ENCODE peak calls at places on chromosomes 4 and X, in four cellular contexts. S is IMR-90, P is K562, F is H1. E is an unnamed sample.

GRCh38 chrX:102085706-102086105 is 39.8 kb upstream of the TCEAL2 start:
- DNase-seq in S (no peak), P (peak), F (no peak), E (no peak)

GRCh38 chrX:133868687-133869086 is 116.7 kb downstream of the GPC3 start:
- DNase-seq in S (no peak), P (peak), F (no peak), E (no peak)

GRCh38 chrX:100768679-100769338 is 36.9 kb upstream of the SYTL4 start:
- DNase-seq in S (peak), P (peak), F (peak), E (peak)

GRCh38 chrX:24902808-24903207 is 113.0 kb downstream of the ARX start:
- DNase-seq in S (peak), P (no peak), F (no peak), E (no peak)

GRCh38 chrX:101208152-101208905 is 11.3 kb upstream of the DRP2 start:
- DNase-seq in S (peak), P (no peak), F (no peak), E (peak)

GRCh38 chr4:69760455-69760854 is at the start of gene SULT1B1:
- DNase-seq in S (peak), P (no peak), F (no peak), E (no peak)

GRCh38 chrX:109826954-109827708 is 94.1 kb upstream of the ACSL4 start:
- DNase-seq in S (peak), P (no peak), F (no peak), E (no peak)

GRCh38 chr4:183438458-183439113 is 5.8 kb upstream of the CDKN2AIP start:
- DNase-seq in S (peak), P (no peak), F (no peak), E (no peak)

GRCh38 chr4:109079177-109079576 is 223.3 kb downstream of the COL25A1 start:
- DNase-seq in S (peak), P (no peak), F (no peak), E (no peak)

GRCh38 chr4:185215261-185215660 is 5.9 kb downstream of the SNX25 start:
- DNase-seq in S (peak), P (no peak), F (no peak), E (no peak)

GRCh38 chr4:105715692-105716278 is 7.2 kb downstream of the GSTCD start:
- DNase-seq in S (peak), P (peak), F (no peak), E (no peak)

GRCh38 chr4:26978387-26979071 is 117.9 kb downstream of the STIM2 start:
- DNase-seq in S (no peak), P (no peak), F (no peak), E (no peak)

GRCh38 chr4:140944539-140944938 is 188.4 kb upstream of the TBC1D9 start:
- DNase-seq in S (peak), P (no peak), F (no peak), E (no peak)

GRCh38 chrX:150352114-150352513 is 11.0 kb upstream of the MAMLD1 start:
- DNase-seq in S (peak), P (no peak), F (no peak), E (no peak)

GRCh38 chrX:39260965-39261364 is 459.7 kb downstream of the MID1IP1 start:
- DNase-seq in S (no peak), P (no peak), F (no peak), E (no peak)

GRCh38 chrX:39262641-39263040 is 461.4 kb downstream of the MID1IP1 start:
- DNase-seq in S (no peak), P (no peak), F (no peak), E (no peak)

GRCh38 chrX:39261446-39262147 is 460.3 kb downstream of the MID1IP1 start:
- DNase-seq in S (no peak), P (peak), F (no peak), E (no peak)

GRCh38 chrX:39253551-39253950 is 452.3 kb downstream of the MID1IP1 start:
- DNase-seq in S (no peak), P (no peak), F (no peak), E (no peak)

DNA sequence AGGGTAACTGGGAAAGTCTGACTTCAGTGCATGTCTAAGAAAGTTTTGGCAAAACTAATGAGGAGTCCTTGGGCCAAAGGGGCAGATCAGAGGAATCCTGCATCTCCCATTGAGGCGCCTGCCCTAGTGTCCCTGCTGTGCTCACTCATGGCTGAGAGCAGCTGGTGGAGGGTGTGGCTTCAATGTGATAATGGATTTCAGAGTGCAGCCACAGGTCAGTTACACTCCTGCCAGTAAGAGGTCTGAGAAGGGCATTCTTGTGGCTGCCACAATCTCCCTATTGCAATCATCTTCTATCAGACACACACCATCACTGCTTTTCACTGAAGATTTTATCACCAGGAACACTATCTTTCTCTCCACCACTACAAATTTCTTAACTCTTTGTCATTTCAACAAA is 457.1 kb downstream of the MID1IP1 start:
- DNase-seq in S (no peak), P (peak), F (no peak), E (no peak)
- TF ChIP-seq CHD1 in S (no peak), P (no peak), F (no peak), E (no peak)

GRCh38 chrX:30309139-30309571 is at the start of gene NR0B1:
- DNase-seq in S (no peak), P (no peak), F (no peak), E (no peak)
- TF ChIP-seq CHD1 in S (no peak), P (no peak), F (no peak), E (no peak)

GRCh38 chrX:119826399-119826959 is 26.3 kb downstream of the UPF3B start:
- DNase-seq in S (peak), P (no peak), F (no peak), E (no peak)
- TF ChIP-seq CHD1 in S (no peak), P (no peak), F (no peak), E (no peak)

DNA sequence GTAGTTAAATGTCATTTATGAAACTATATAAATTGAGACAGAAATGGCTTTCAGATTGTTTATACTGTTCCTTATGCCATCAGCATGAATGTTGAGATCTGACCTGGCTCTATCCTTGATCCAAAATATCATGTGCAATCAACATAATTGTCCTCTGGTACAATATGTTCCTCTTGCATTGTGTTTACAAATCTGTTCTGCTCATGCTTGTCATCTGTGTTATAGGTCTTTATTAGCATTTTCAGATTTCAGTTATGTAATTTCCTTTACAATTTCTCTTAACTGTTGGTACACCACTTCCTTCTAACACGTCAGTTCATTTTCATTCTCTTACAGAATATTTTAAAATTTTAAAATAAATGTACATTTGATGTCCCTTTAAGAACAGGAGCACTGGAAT is 1.6 kb downstream of the HPGD start:
- DNase-seq in S (no peak), P (no peak), F (no peak), E (no peak)
- TF ChIP-seq CHD1 in S (no peak), P (no peak), F (no peak), E (no peak)

DNA sequence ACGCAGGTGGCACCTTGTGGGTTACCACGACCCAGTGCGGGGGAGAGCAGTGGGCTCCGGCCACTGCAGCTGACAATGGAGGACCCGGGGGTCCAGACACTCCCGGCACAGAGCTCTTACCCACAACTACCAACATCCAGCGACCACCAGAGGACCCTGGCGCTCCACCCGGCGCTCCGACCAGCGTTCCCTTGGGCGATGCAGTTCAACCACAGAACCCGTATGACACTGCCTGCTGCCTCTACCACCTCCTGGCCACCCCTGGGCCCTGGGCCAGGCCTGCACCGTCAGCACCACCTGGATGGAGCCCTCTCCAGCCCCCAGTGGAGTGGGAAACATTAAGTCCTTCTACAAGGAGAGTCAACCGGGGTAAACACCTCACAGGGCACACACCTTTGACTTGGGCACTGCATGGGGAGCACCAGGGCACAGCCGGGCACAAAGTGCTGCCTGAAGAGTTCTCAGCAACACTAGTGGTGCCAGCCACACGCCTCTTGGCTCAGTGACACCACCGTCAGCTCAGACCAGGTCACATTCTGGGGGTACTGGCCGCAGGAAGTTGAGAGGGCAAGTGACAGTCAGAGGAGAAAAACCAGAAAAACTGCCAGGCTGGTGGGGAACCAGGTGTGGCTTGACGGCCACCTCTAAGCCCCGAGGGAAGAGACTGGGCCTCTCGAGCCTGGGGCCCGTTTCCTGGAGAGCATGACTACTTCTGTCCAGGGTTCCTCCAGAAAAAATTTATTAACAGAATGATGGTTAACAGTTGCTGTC is 2.6 kb downstream of the CTBP1 start:
- DNase-seq in S (no peak), P (no peak), F (no peak), E (no peak)
- TF ChIP-seq CHD1 in S (no peak), P (no peak), F (no peak), E (no peak)

GRCh38 chr4:42331914-42332368 is 65.3 kb upstream of the SHISA3 start:
- DNase-seq in S (peak), P (no peak), F (no peak), E (no peak)
- TF ChIP-seq CHD1 in S (no peak), P (no peak), F (no peak), E (no peak)

GRCh38 chr4:95114521-95114920 is 356.8 kb downstream of the BMPR1B start:
- DNase-seq in S (peak), P (no peak), F (no peak), E (no peak)
- TF ChIP-seq CHD1 in S (no peak), P (no peak), F (no peak), E (no peak)

GRCh38 chr4:98289375-98289774 is 28.2 kb downstream of the RAP1GDS1 start:
- DNase-seq in S (no peak), P (no peak), F (no peak), E (peak)

GRCh38 chr4:98293089-98293887 is 32.1 kb downstream of the RAP1GDS1 start:
- DNase-seq in S (peak), P (no peak), F (no peak), E (no peak)

GRCh38 chr4:98287328-98287727 is 26.1 kb downstream of the RAP1GDS1 start:
- DNase-seq in S (no peak), P (no peak), F (no peak), E (no peak)

GRCh38 chr4:98285676-98286075 is 24.5 kb downstream of the RAP1GDS1 start:
- DNase-seq in S (no peak), P (no peak), F (no peak), E (no peak)

GRCh38 chr4:98290511-98290910 is 29.3 kb downstream of the RAP1GDS1 start:
- DNase-seq in S (peak), P (no peak), F (no peak), E (no peak)
- TF ChIP-seq CHD1 in S (no peak), P (no peak), F (no peak), E (no peak)

GRCh38 chrX:13662537-13662841 is 9.5 kb downstream of the TCEANC start:
- DNase-seq in S (peak), P (no peak), F (no peak), E (no peak)
- TF ChIP-seq CHD1 in S (no peak), P (no peak), F (no peak), E (no peak)

GRCh38 chr4:74932010-74932409 is 906 bp upstream of the PARM1 start:
- DNase-seq in S (no peak), P (no peak), F (no peak), E (no peak)

GRCh38 chr4:74931386-74931785 is 1.5 kb upstream of the PARM1 start:
- DNase-seq in S (no peak), P (no peak), F (no peak), E (no peak)

GRCh38 chr4:74933562-74934015 is 673 bp downstream of the PARM1 start:
- DNase-seq in S (no peak), P (no peak), F (no peak), E (no peak)

GRCh38 chr4:74934016-74934821 is 1.3 kb downstream of the PARM1 start:
- DNase-seq in S (peak), P (no peak), F (no peak), E (no peak)

GRCh38 chr4:74932832-74933561 is at the start of gene PARM1:
- DNase-seq in S (peak), P (peak), F (peak), E (no peak)
- TF ChIP-seq CHD1 in S (no peak), P (no peak), F (no peak), E (no peak)

E was measured in GM12878.